ENCODE peak calls at places on chromosomes 1 and 21, in five cellular contexts. V is NCI-H460, O is COLO829, W is SW 1271, H is occipital lobe. Y is an unnamed sample.
A peak's percentile ranks its signal among the peaks of the same experiment; 100 is the strongest.

GRCh38 chr1:15100369-15101111 is 53.0 kb upstream of the TMEM51 start:
- DNase-seq in O (peak; percentile 41), W (no peak), V (peak; percentile 25), H (peak; percentile 16), Y (peak; percentile 57)

GRCh38 chr1:164613176-164613575 is 54.2 kb downstream of the PBX1 start:
- DNase-seq in W (no peak), H (no peak), O (no peak), V (no peak), Y (no peak)

GRCh38 chr1:240254778-240255291 is 163.2 kb downstream of the FMN2 start:
- DNase-seq in H (no peak), W (no peak), O (no peak), V (no peak), Y (no peak)

GRCh38 chr1:6041432-6042062 is 4.1 kb upstream of the KCNAB2 start:
- DNase-seq in W (no peak), H (no peak), O (peak; percentile 31), V (no peak), Y (no peak)

GRCh38 chr21:36918291-36918690 is 48.2 kb downstream of the HLCS start:
- DNase-seq in V (no peak), O (no peak), H (no peak), W (no peak), Y (no peak)

GRCh38 chr1:245997471-245998258 is 509.4 kb downstream of the SMYD3 start:
- DNase-seq in V (no peak), W (no peak), O (no peak), H (no peak), Y (no peak)

GRCh38 chr1:32014199-32014936 is 700 bp downstream of the KHDRBS1 start:
- DNase-seq in V (no peak), O (peak; percentile 36), H (peak; percentile 49), W (no peak), Y (no peak)

GRCh38 chr1:55446351-55446750 is 231.2 kb upstream of the USP24 start:
- DNase-seq in H (no peak), V (no peak), W (no peak), O (no peak), Y (no peak)

GRCh38 chr21:44326716-44327602 is 12.2 kb downstream of the CFAP410 start:
- DNase-seq in V (no peak), W (no peak), H (no peak), O (no peak), Y (no peak)

GRCh38 chr1:15155760-15156743 is 2.5 kb downstream of the TMEM51 start:
- DNase-seq in V (no peak), H (no peak), W (no peak), O (no peak), Y (no peak)

GRCh38 chr1:61334718-61335589 is 252.6 kb downstream of the NFIA start:
- DNase-seq in H (no peak), O (no peak), W (no peak), V (no peak), Y (no peak)

GRCh38 chr1:201419241-201419640 is 2.3 kb downstream of the TNNI1 start:
- DNase-seq in V (no peak), H (no peak), W (no peak), O (no peak), Y (no peak)

GRCh38 chr1:229815076-229815475 is 189.0 kb downstream of the URB2 start:
- DNase-seq in V (no peak), H (no peak), W (no peak), O (no peak), Y (no peak)

GRCh38 chr1:182768973-182769372 is 20.6 kb upstream of the NPL start:
- DNase-seq in V (no peak), H (no peak), O (no peak), W (no peak), Y (no peak)